ENCODE peak calls at places on chromosomes 1 and 21, in six cellular contexts. F is IMR-90, H is mesenchymal stem cell, Y is trophoblast cell, X is H9, G is H1. A is an unnamed sample.

GRCh38 chr1:65166572-65167305 is 18.7 kb downstream of the AK4 start:
- DNase-seq in F (no peak), H (no peak), Y (no peak), X (no peak), G (no peak), A (no peak)

GRCh38 chr1:33445108-33445507 is 14.2 kb upstream of the PHC2 start:
- DNase-seq in F (no peak), H (no peak), Y (no peak), X (no peak), G (no peak), A (no peak)

GRCh38 chr1:2416403-2416802 is 4.0 kb upstream of the PEX10 start:
- DNase-seq in F (no peak), H (no peak), Y (no peak), X (no peak), G (no peak), A (no peak)

GRCh38 chr21:37281993-37282392 is 14.9 kb upstream of the VPS26C start:
- DNase-seq in F (no peak), H (no peak), Y (no peak), X (no peak), G (no peak), A (no peak)

GRCh38 chr1:51966559-51966958 is 23.9 kb downstream of the RAB3B start:
- DNase-seq in F (no peak), H (no peak), Y (no peak), X (no peak), G (no peak), A (no peak)

GRCh38 chr1:85134583-85135455 is 66.0 kb downstream of the SYDE2 start:
- DNase-seq in F (peak; percentile 86), H (peak; percentile 84), Y (peak; percentile 89), X (no peak), G (no peak), A (no peak)

GRCh38 chr1:198101716-198102453 is 54.9 kb upstream of the NEK7 start:
- DNase-seq in F (peak; percentile 62), H (no peak), Y (no peak), X (no peak), G (no peak), A (no peak)

GRCh38 chr1:30179942-30180543 is 543.3 kb downstream of the MATN1 start:
- DNase-seq in F (no peak), H (no peak), Y (no peak), X (no peak), G (no peak), A (no peak)

GRCh38 chr1:94739521-94740061 is 80.6 kb upstream of the SLC44A3 start:
- DNase-seq in F (peak; percentile 97), H (peak; percentile 99), Y (peak; percentile 11), X (no peak), G (no peak), A (no peak)

GRCh38 chr1:22416555-22417454 is 34.8 kb upstream of the ZBTB40 start:
- DNase-seq in F (peak; percentile 60), H (peak; percentile 82), Y (peak; percentile 71), X (peak; percentile 88), G (peak; percentile 53), A (peak; percentile 82)

GRCh38 chr1:40039245-40039756 is 1.2 kb upstream of the CAP1 start:
- DNase-seq in F (peak; percentile 37), H (peak; percentile 68), Y (peak; percentile 24), X (no peak), G (no peak), A (peak; percentile 4)

GRCh38 chr1:14476170-14476955 is 122.1 kb upstream of the KAZN start:
- DNase-seq in F (peak; percentile 6), H (no peak), Y (no peak), X (no peak), G (no peak), A (no peak)

GRCh38 chr21:29501451-29501850 is 202.7 kb downstream of the BACH1 start:
- DNase-seq in F (peak; percentile 88), H (no peak), Y (no peak), X (no peak), G (no peak), A (no peak)

GRCh38 chr1:6498576-6499111 is 7.2 kb upstream of the PLEKHG5 start:
- DNase-seq in F (no peak), H (no peak), Y (no peak), X (no peak), G (no peak), A (no peak)

GRCh38 chr1:113040718-113041412 is 32.1 kb upstream of the LRIG2 start:
- DNase-seq in F (no peak), H (no peak), Y (no peak), X (no peak), G (no peak), A (no peak)

GRCh38 chr1:15148975-15149374 is 4.6 kb upstream of the TMEM51 start:
- DNase-seq in F (no peak), H (no peak), Y (no peak), X (no peak), G (no peak), A (no peak)

GRCh38 chr1:54800899-54801759 is at the start of gene TTC22:
- DNase-seq in F (no peak), H (no peak), Y (peak; percentile 45), X (peak; percentile 83), G (no peak), A (no peak)

GRCh38 chr1:11046270-11046566 is 821 bp downstream of the MASP2 start:
- DNase-seq in F (no peak), H (no peak), Y (no peak), X (no peak), G (no peak), A (no peak)

GRCh38 chr21:41186763-41187536 is 19.0 kb downstream of the BACE2 start:
- DNase-seq in F (no peak), H (no peak), Y (peak; percentile 82), X (peak; percentile 51), G (no peak), A (no peak)

GRCh38 chr1:77056525-77056924 is 162.7 kb downstream of the PIGK start:
- DNase-seq in F (no peak), H (no peak), Y (no peak), X (no peak), G (no peak), A (no peak)

GRCh38 chr1:106755682-106756406 is 300.6 kb upstream of the PRMT6 start:
- DNase-seq in F (peak; percentile 10), H (no peak), Y (no peak), X (no peak), G (no peak), A (no peak)

GRCh38 chr1:115564201-115564600 is 77.6 kb upstream of the VANGL1 start:
- DNase-seq in F (no peak), H (no peak), Y (peak; percentile 8), X (peak; percentile 38), G (no peak), A (no peak)

DNA sequence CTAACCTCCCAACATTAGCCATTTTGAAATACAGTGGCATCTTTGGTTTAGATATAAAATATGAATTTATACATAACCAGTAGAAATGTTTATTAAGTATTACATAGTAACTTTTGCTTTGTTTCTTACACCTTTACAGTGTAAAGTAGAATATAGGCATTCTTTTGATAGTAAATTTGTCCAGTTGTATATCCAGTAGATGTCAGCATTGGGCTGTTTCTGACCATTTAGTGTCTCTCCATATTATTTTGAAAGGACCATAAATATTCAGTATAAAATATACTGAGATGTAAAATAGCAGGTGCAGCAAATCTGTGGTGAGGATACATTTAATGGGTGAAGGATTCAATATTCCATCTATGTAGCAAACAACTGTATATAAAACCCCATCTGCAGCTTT is 115.8 kb upstream of the ZRANB2 start:
- DNase-seq in F (peak; percentile 25), H (peak; percentile 6), Y (no peak), X (no peak), G (no peak), A (no peak)
- H4K91ac ChIP-seq in F (no peak overlapping the region), H (no peak overlapping the region), Y (no peak overlapping the region), X (no peak overlapping the region), G (no peak overlapping the region), A (no peak overlapping the region)

GRCh38 chr1:93533677-93534076 is 85.8 kb downstream of the FNBP1L start:
- DNase-seq in F (no peak), H (no peak), Y (no peak), X (no peak), G (no peak), A (no peak)

GRCh38 chr1:93532780-93533378 is 85.0 kb downstream of the FNBP1L start:
- DNase-seq in F (no peak), H (no peak), Y (no peak), X (no peak), G (no peak), A (no peak)

GRCh38 chr1:93537924-93538323 is 90.0 kb downstream of the FNBP1L start:
- DNase-seq in F (peak; percentile 55), H (no peak), Y (peak; percentile 15), X (no peak), G (no peak), A (no peak)

GRCh38 chr1:93541045-93541444 is 93.1 kb downstream of the FNBP1L start:
- DNase-seq in F (no peak), H (no peak), Y (no peak), X (no peak), G (no peak), A (no peak)

DNA sequence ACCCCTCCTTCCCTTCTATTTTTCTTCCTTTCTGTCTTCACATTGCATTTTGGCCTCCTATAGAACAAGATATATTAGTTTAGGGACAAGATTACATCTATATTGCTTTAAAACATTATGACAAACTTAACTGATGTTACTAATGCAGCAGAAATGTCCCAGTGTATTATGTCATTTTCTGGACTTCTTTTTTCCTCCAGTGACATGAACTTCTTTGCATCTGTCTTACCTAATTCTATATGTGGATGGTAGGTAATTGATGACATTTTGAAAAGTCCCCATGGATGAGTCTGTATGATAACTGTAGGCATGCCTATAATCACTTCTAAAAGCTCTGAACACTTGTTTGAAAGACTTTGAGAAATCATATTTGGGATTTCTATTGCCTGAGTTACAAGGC is 89.5 kb downstream of the FNBP1L start:
- DNase-seq in F (no peak), H (no peak), Y (peak; percentile 15), X (no peak), G (no peak), A (no peak)
- H4K91ac ChIP-seq in F (no peak overlapping the region), H (no peak overlapping the region), Y (no peak overlapping the region), X (no peak overlapping the region), G (no peak overlapping the region), A (no peak overlapping the region)

GRCh38 chr1:27360159-27361043 is 6.4 kb downstream of the MAP3K6 start:
- DNase-seq in F (no peak), H (no peak), Y (no peak), X (peak; percentile 76), G (no peak), A (no peak)
- H4K91ac ChIP-seq in F (no peak overlapping the region), H (peak overlapping the region; percentile 19), Y (no peak overlapping the region), X (no peak overlapping the region), G (peak overlapping the region; percentile 81), A (peak overlapping the region; percentile 22)

GRCh38 chr1:242404296-242404695 is 120.2 kb downstream of the PLD5 start:
- DNase-seq in F (no peak), H (no peak), Y (no peak), X (no peak), G (no peak), A (no peak)
- H4K91ac ChIP-seq in F (no peak overlapping the region), H (no peak overlapping the region), Y (no peak overlapping the region), X (no peak overlapping the region), G (no peak overlapping the region), A (no peak overlapping the region)

GRCh38 chr1:93616996-93617669 is 64.5 kb downstream of the BCAR3 start:
- DNase-seq in F (no peak), H (peak; percentile 50), Y (no peak), X (no peak), G (no peak), A (no peak)
- H4K91ac ChIP-seq in F (peak overlapping the region; percentile 53), H (peak overlapping the region; percentile 8), Y (peak overlapping the region; percentile 65), X (peak overlapping the region; percentile 25), G (no peak overlapping the region), A (no peak overlapping the region)

GRCh38 chr1:114390960-114391359 is 120.0 kb downstream of the TRIM33 start:
- DNase-seq in F (no peak), H (no peak), Y (no peak), X (no peak), G (no peak), A (no peak)
- H4K91ac ChIP-seq in F (no peak overlapping the region), H (no peak overlapping the region), Y (no peak overlapping the region), X (no peak overlapping the region), G (no peak overlapping the region), A (no peak overlapping the region)